ENCODE peak calls at places on chromosomes 11 and 22, in six cellular contexts. One of them, this sample, is unnamed.

GRCh38 chr22:38843716-38844660 is at the start of gene NPTXR:
- DNase-seq in SK-N-MC: no peak
- DNase-seq in tibial nerve: no peak
- DNase-seq in dorsolateral prefrontal cortex: peak
- DNase-seq in stomach: peak
- DNase-seq in GM23248: peak
- DNase-seq in this sample: peak

GRCh38 chr11:17314232-17314547 is 37.4 kb upstream of the NCR3LG1 start:
- DNase-seq in SK-N-MC: no peak
- DNase-seq in tibial nerve: no peak
- DNase-seq in dorsolateral prefrontal cortex: no peak
- DNase-seq in stomach: no peak
- DNase-seq in GM23248: peak
- DNase-seq in this sample: no peak

GRCh38 chr11:117830674-117831351 is 6.3 kb upstream of the FXYD2 start:
- DNase-seq in SK-N-MC: no peak
- DNase-seq in tibial nerve: no peak
- DNase-seq in dorsolateral prefrontal cortex: peak
- DNase-seq in stomach: peak
- DNase-seq in GM23248: no peak
- DNase-seq in this sample: no peak

GRCh38 chr11:5507177-5507576 is 2.6 kb downstream of the UBQLN3 start:
- DNase-seq in SK-N-MC: no peak
- DNase-seq in tibial nerve: no peak
- DNase-seq in dorsolateral prefrontal cortex: no peak
- DNase-seq in stomach: no peak
- DNase-seq in GM23248: no peak
- DNase-seq in this sample: no peak

GRCh38 chr11:110147965-110148709 is 54.9 kb downstream of the ZC3H12C start:
- DNase-seq in SK-N-MC: no peak
- DNase-seq in tibial nerve: no peak
- DNase-seq in dorsolateral prefrontal cortex: no peak
- DNase-seq in stomach: no peak
- DNase-seq in GM23248: peak
- DNase-seq in this sample: no peak

GRCh38 chr11:76803811-76804600 is 20.9 kb downstream of the TSKU start:
- DNase-seq in SK-N-MC: no peak
- DNase-seq in tibial nerve: no peak
- DNase-seq in dorsolateral prefrontal cortex: no peak
- DNase-seq in stomach: no peak
- DNase-seq in GM23248: peak
- DNase-seq in this sample: no peak

GRCh38 chr11:117239295-117239694 is 6.8 kb downstream of the RNF214 start:
- DNase-seq in SK-N-MC: no peak
- DNase-seq in tibial nerve: no peak
- DNase-seq in dorsolateral prefrontal cortex: no peak
- DNase-seq in stomach: no peak
- DNase-seq in GM23248: peak
- DNase-seq in this sample: no peak

GRCh38 chr11:71140206-71140919 is 112.0 kb downstream of the SHANK2 start:
- DNase-seq in SK-N-MC: no peak
- DNase-seq in tibial nerve: no peak
- DNase-seq in dorsolateral prefrontal cortex: peak
- DNase-seq in stomach: no peak
- DNase-seq in GM23248: no peak
- DNase-seq in this sample: peak

GRCh38 chr11:75536786-75537629 is 11.3 kb upstream of the GDPD5 start:
- DNase-seq in SK-N-MC: no peak
- DNase-seq in tibial nerve: no peak
- DNase-seq in dorsolateral prefrontal cortex: no peak
- DNase-seq in stomach: no peak
- DNase-seq in GM23248: peak
- DNase-seq in this sample: no peak

GRCh38 chr11:46294365-46295309 is 17.2 kb downstream of the CREB3L1 start:
- DNase-seq in SK-N-MC: no peak
- DNase-seq in tibial nerve: no peak
- DNase-seq in dorsolateral prefrontal cortex: no peak
- DNase-seq in stomach: peak
- DNase-seq in GM23248: peak
- DNase-seq in this sample: no peak

GRCh38 chr22:19110064-19110458 is 12.2 kb downstream of the DGCR2 start:
- DNase-seq in SK-N-MC: no peak
- DNase-seq in tibial nerve: no peak
- DNase-seq in dorsolateral prefrontal cortex: no peak
- DNase-seq in stomach: no peak
- DNase-seq in GM23248: no peak
- DNase-seq in this sample: no peak

GRCh38 chr11:58616594-58616993 is 5.9 kb upstream of the CNTF start:
- DNase-seq in SK-N-MC: no peak
- DNase-seq in tibial nerve: no peak
- DNase-seq in dorsolateral prefrontal cortex: no peak
- DNase-seq in stomach: no peak
- DNase-seq in GM23248: peak
- DNase-seq in this sample: no peak

GRCh38 chr11:44711772-44712608 is 14.8 kb upstream of the TSPAN18 start:
- DNase-seq in SK-N-MC: no peak
- DNase-seq in tibial nerve: no peak
- DNase-seq in dorsolateral prefrontal cortex: no peak
- DNase-seq in stomach: no peak
- DNase-seq in GM23248: no peak
- DNase-seq in this sample: no peak

GRCh38 chr11:72778535-72779494 is 15.0 kb downstream of the STARD10 start:
- DNase-seq in SK-N-MC: no peak
- DNase-seq in tibial nerve: no peak
- DNase-seq in dorsolateral prefrontal cortex: no peak
- DNase-seq in stomach: peak
- DNase-seq in GM23248: no peak
- DNase-seq in this sample: no peak

GRCh38 chr11:12674571-12674935 is 332 bp downstream of the TEAD1 start:
- DNase-seq in SK-N-MC: no peak
- DNase-seq in tibial nerve: no peak
- DNase-seq in dorsolateral prefrontal cortex: no peak
- DNase-seq in stomach: peak
- DNase-seq in GM23248: peak
- DNase-seq in this sample: no peak

GRCh38 chr11:3134651-3135490 is 30.2 kb downstream of the OSBPL5 start:
- DNase-seq in SK-N-MC: no peak
- DNase-seq in tibial nerve: no peak
- DNase-seq in dorsolateral prefrontal cortex: peak
- DNase-seq in stomach: no peak
- DNase-seq in GM23248: no peak
- DNase-seq in this sample: no peak

GRCh38 chr11:79081441-79082124 is 359.2 kb downstream of the TENM4 start:
- DNase-seq in SK-N-MC: no peak
- DNase-seq in tibial nerve: no peak
- DNase-seq in dorsolateral prefrontal cortex: peak
- DNase-seq in stomach: no peak
- DNase-seq in GM23248: peak
- DNase-seq in this sample: peak

GRCh38 chr11:119445850-119446249 is 22.9 kb upstream of the THY1 start:
- DNase-seq in SK-N-MC: no peak
- DNase-seq in tibial nerve: no peak
- DNase-seq in dorsolateral prefrontal cortex: no peak
- DNase-seq in stomach: no peak
- DNase-seq in GM23248: peak
- DNase-seq in this sample: no peak

GRCh38 chr22:31268281-31268680 is 24.0 kb downstream of the PIK3IP1 start:
- DNase-seq in SK-N-MC: no peak
- DNase-seq in tibial nerve: no peak
- DNase-seq in dorsolateral prefrontal cortex: no peak
- DNase-seq in stomach: no peak
- DNase-seq in GM23248: no peak
- DNase-seq in this sample: no peak

GRCh38 chr11:99960536-99960935 is 726.6 kb upstream of the ARHGAP42 start:
- DNase-seq in SK-N-MC: no peak
- DNase-seq in tibial nerve: no peak
- DNase-seq in dorsolateral prefrontal cortex: no peak
- DNase-seq in stomach: no peak
- DNase-seq in GM23248: no peak
- DNase-seq in this sample: no peak

GRCh38 chr11:35615911-35616900 is 2.1 kb upstream of the FJX1 start:
- DNase-seq in SK-N-MC: no peak
- DNase-seq in tibial nerve: no peak
- DNase-seq in dorsolateral prefrontal cortex: peak
- DNase-seq in stomach: no peak
- DNase-seq in GM23248: peak
- DNase-seq in this sample: peak

GRCh38 chr11:115269193-115269592 is 235.0 kb downstream of the CADM1 start:
- DNase-seq in SK-N-MC: no peak
- DNase-seq in tibial nerve: no peak
- DNase-seq in dorsolateral prefrontal cortex: no peak
- DNase-seq in stomach: no peak
- DNase-seq in GM23248: no peak
- DNase-seq in this sample: peak

GRCh38 chr22:32574397-32574796 is 99.8 kb downstream of the FBXO7 start:
- DNase-seq in SK-N-MC: no peak
- DNase-seq in tibial nerve: no peak
- DNase-seq in dorsolateral prefrontal cortex: no peak
- DNase-seq in stomach: no peak
- DNase-seq in GM23248: no peak
- DNase-seq in this sample: no peak

DNA sequence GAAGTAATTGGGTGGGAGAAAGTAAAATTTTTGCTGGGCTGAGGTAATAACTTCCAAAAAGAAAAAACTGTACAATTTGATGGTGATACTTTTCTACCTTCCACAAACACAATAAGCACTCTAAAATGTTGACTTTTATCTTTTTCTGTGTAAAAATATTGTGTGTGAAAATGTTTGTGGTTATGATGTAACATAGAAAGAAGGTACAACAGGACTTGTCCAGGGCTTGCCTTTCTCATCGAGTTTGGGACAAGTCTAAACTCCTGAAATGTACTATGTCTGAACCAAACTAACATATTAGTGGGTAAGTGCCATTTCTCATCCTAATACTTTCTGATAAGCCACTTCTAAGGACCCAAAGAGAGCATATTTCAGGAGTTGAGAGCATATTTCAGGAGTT is 174.2 kb upstream of the PDGFD start:
- DNase-seq in SK-N-MC: no peak
- DNase-seq in tibial nerve: no peak
- DNase-seq in dorsolateral prefrontal cortex: no peak
- DNase-seq in stomach: no peak
- DNase-seq in GM23248: peak
- DNase-seq in this sample: no peak
- H3K27ac ChIP-seq in SK-N-MC: no peak
- H3K27ac ChIP-seq in tibial nerve: no peak
- H3K27ac ChIP-seq in dorsolateral prefrontal cortex: no peak
- H3K27ac ChIP-seq in stomach: no peak
- H3K27ac ChIP-seq in GM23248: no peak
- H3K27ac ChIP-seq in this sample: no peak

DNA sequence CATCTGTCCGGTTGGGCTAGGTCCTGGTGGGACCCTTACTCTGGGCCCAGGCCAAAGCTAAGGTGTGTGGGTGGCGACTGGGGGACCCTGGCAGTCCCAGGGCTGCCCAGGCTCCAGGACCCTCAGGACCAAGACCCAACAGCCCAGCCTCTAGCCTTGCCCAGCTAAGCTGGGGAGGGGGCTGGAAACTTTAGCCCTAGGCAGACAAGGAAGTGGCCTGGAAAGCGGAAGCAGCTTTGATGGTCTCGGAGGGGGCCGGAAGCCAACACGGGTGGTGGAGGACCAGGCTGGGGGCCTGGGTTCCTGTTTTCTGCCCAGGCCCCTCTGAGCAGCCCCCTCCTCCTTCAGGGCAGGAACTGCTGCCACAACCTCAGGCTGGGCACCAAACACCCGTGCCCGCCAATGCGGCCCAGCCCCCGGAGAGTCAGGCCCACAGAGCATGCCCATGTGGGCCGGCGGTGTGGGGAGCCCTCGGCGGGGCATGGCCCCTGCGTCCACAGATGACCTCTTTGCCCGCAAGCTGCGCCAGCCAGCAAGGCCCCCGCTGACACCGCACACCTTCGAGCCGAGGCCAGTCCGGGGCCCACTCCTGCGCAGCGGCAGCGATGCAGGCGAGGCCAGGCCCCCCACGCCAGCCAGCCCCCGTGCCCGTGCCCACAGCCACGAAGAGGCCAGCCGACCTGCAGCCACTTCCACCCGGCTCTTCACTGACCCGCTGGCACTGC is 2.7 kb downstream of the SIPA1 start:
- DNase-seq in SK-N-MC: no peak
- DNase-seq in tibial nerve: no peak
- DNase-seq in dorsolateral prefrontal cortex: peak
- DNase-seq in stomach: peak
- DNase-seq in GM23248: no peak
- DNase-seq in this sample: peak
- H3K27ac ChIP-seq in SK-N-MC: no peak
- H3K27ac ChIP-seq in tibial nerve: peak
- H3K27ac ChIP-seq in dorsolateral prefrontal cortex: peak
- H3K27ac ChIP-seq in stomach: peak
- H3K27ac ChIP-seq in GM23248: no peak
- H3K27ac ChIP-seq in this sample: peak

GRCh38 chr11:114200351-114200750 is 95.8 kb upstream of the NNMT start:
- DNase-seq in SK-N-MC: no peak
- DNase-seq in tibial nerve: no peak
- DNase-seq in dorsolateral prefrontal cortex: no peak
- DNase-seq in stomach: no peak
- DNase-seq in GM23248: no peak
- DNase-seq in this sample: no peak

GRCh38 chr11:114200785-114201184 is 95.4 kb upstream of the NNMT start:
- DNase-seq in SK-N-MC: no peak
- DNase-seq in tibial nerve: no peak
- DNase-seq in dorsolateral prefrontal cortex: no peak
- DNase-seq in stomach: no peak
- DNase-seq in GM23248: no peak
- DNase-seq in this sample: no peak

GRCh38 chr11:114196994-114197702 is 99.1 kb upstream of the NNMT start:
- DNase-seq in SK-N-MC: no peak
- DNase-seq in tibial nerve: no peak
- DNase-seq in dorsolateral prefrontal cortex: no peak
- DNase-seq in stomach: no peak
- DNase-seq in GM23248: no peak
- DNase-seq in this sample: no peak

GRCh38 chr11:114197799-114198500 is 98.2 kb upstream of the NNMT start:
- DNase-seq in SK-N-MC: no peak
- DNase-seq in tibial nerve: no peak
- DNase-seq in dorsolateral prefrontal cortex: no peak
- DNase-seq in stomach: peak
- DNase-seq in GM23248: peak
- DNase-seq in this sample: no peak

DNA sequence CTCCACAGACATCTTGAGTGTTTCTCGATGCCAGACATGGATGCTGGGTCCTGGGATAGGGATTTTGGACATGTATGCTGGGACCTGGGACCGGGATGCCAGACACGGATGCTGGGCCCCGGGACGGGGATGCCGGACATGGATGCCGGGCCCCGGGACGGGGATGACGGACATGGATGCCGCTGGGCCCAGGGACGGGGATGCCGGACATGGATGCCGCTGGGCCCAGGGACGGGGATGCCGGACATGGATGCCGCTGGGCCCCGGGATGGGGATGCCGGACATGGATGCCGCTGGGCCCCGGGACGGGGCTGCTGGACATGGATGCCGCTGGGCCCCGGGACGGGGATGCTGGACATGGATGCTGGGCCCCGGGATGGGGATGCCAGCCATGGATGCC is 97.1 kb upstream of the NNMT start:
- DNase-seq in SK-N-MC: no peak
- DNase-seq in tibial nerve: no peak
- DNase-seq in dorsolateral prefrontal cortex: no peak
- DNase-seq in stomach: no peak
- DNase-seq in GM23248: no peak
- DNase-seq in this sample: no peak
- H3K27ac ChIP-seq in SK-N-MC: no peak
- H3K27ac ChIP-seq in tibial nerve: peak
- H3K27ac ChIP-seq in dorsolateral prefrontal cortex: peak
- H3K27ac ChIP-seq in stomach: peak
- H3K27ac ChIP-seq in GM23248: no peak
- H3K27ac ChIP-seq in this sample: peak

GRCh38 chr11:129280027-129280811 is 88.1 kb upstream of the ARHGAP32 start:
- DNase-seq in SK-N-MC: no peak
- DNase-seq in tibial nerve: no peak
- DNase-seq in dorsolateral prefrontal cortex: no peak
- DNase-seq in stomach: no peak
- DNase-seq in GM23248: peak
- DNase-seq in this sample: no peak
- H3K27ac ChIP-seq in SK-N-MC: no peak
- H3K27ac ChIP-seq in tibial nerve: peak
- H3K27ac ChIP-seq in dorsolateral prefrontal cortex: peak
- H3K27ac ChIP-seq in stomach: peak
- H3K27ac ChIP-seq in GM23248: peak
- H3K27ac ChIP-seq in this sample: peak

This sample was measured in substantia nigra.